ENCODE peak calls at places on chromosomes 3 and 15, in five cellular contexts. N, B, Z, Q and M are unnamed samples.

GRCh38 chr15:20645956-20646355 is 104.4 kb upstream of the GOLGA6L6 start:
- DNase-seq in Z (no peak), B (no peak), N (no peak), Q (no peak), M (peak; percentile 41)

GRCh38 chr3:4529901-4530588 is 36.9 kb downstream of the ITPR1 start:
- DNase-seq in N (no peak), B (no peak), Z (no peak), Q (no peak), M (no peak)

GRCh38 chr15:50259276-50259675 is 6.2 kb downstream of the HDC start:
- DNase-seq in Q (no peak), N (no peak), B (no peak), Z (no peak), M (no peak)

GRCh38 chr3:99969133-99969532 is 145.2 kb downstream of the FILIP1L start:
- DNase-seq in N (no peak), B (no peak), Q (no peak), Z (no peak), M (no peak)

GRCh38 chr15:82749951-82750830 is 40.5 kb upstream of the AP3B2 start:
- DNase-seq in Q (peak; percentile 88), Z (peak; percentile 93), N (peak; percentile 89), B (peak; percentile 74), M (peak; percentile 89)

GRCh38 chr3:133574260-133574881 is 885 bp downstream of the CDV3 start:
- DNase-seq in Z (peak; percentile 64), B (peak; percentile 69), N (peak; percentile 54), Q (no peak), M (peak; percentile 85)

GRCh38 chr3:32432711-32433530 is 41.3 kb downstream of the CMTM7 start:
- DNase-seq in Q (no peak), Z (no peak), B (no peak), N (no peak), M (no peak)

GRCh38 chr3:192918275-192918588 is 576 bp upstream of the MB21D2 start:
- DNase-seq in N (no peak), B (no peak), Q (no peak), Z (no peak), M (no peak)

GRCh38 chr3:46027021-46027705 is at the start of gene XCR1:
- DNase-seq in Z (no peak), N (no peak), Q (no peak), B (no peak), M (peak; percentile 96)

GRCh38 chr3:67593761-67594234 is 60.6 kb downstream of the SUCLG2 start:
- DNase-seq in B (no peak), N (peak; percentile 43), Z (no peak), Q (peak; percentile 10), M (peak; percentile 62)